ENCODE peak calls at places on chromosomes 1 and 21, in four cellular contexts. J, H, L and V are unnamed samples.

GRCh38 chr1:202725541-202725940 is 15.3 kb upstream of the SYT2 start:
- DNase-seq in J (no peak), H (no peak), L (no peak), V (no peak)

GRCh38 chr1:219514728-219515127 is 98.2 kb downstream of the ZC3H11B start:
- DNase-seq in J (no peak), H (no peak), L (no peak), V (no peak)

GRCh38 chr1:91948501-91949355 is 473 bp upstream of the BRDT start:
- DNase-seq in J (no peak), H (no peak), L (no peak), V (no peak)

GRCh38 chr1:28139033-28139712 is 37.3 kb downstream of the PTAFR start:
- DNase-seq in J (no peak), H (no peak), L (no peak), V (no peak)

GRCh38 chr21:40768056-40768455 is 78.9 kb downstream of the DSCAM start:
- DNase-seq in J (no peak), H (no peak), L (no peak), V (no peak)

GRCh38 chr1:243489681-243490080 is 233.8 kb downstream of the SDCCAG8 start:
- DNase-seq in J (no peak), H (no peak), L (no peak), V (no peak)

GRCh38 chr1:3352084-3352951 is 102.1 kb upstream of the ARHGEF16 start:
- DNase-seq in J (no peak), H (no peak), L (peak; percentile 94), V (no peak)

GRCh38 chr1:240515505-240515904 is 96.5 kb downstream of the GREM2 start:
- DNase-seq in J (no peak), H (no peak), L (no peak), V (no peak)

GRCh38 chr1:119449964-119450363 is 35.0 kb downstream of the HSD3B2 start:
- DNase-seq in J (no peak), H (no peak), L (peak; percentile 58), V (no peak)

GRCh38 chr1:68346192-68346808 is 103.5 kb downstream of the RPE65 start:
- DNase-seq in J (no peak), H (no peak), L (peak; percentile 33), V (no peak)

DNA sequence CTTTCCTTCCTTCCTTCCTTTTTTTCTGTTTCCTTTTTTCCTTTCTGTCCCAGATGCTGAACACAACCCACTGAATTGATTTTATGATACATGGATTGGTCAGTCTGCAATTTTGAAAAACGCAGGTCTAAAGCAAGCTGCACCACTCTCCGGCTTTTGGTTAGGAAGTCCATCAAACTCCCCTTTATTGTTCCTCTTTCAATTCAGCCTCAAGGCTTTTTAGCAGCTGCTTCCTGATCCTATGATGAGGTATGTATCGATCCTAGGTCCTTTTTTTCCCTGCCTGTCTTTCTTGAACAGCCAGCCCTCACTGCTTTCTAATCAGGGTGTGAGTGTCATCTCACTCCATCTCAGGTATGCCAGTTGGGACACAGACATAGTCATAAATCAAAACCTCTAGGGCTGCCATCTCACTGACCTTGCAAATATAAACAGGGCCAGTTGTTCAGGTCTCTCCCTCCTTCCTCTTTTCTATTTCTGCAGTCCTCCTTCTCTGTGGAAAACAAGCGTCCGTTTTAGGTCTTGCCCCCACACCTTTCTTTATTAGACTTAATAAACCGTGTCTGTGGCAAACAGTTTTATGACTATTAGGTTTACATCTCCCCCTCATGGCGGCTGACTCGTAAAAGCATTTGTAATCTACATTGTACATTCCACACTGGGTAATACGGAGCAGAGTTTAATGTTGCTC is 11.4 kb downstream of the STYXL2 start:
- DNase-seq in J (no peak), H (no peak), L (no peak), V (no peak)
- H3K4me1 ChIP-seq in J (no peaks in the 10 kb centered on the region), H (no peaks in the 10 kb centered on the region), L (peaks cover 22% of the 10 kb centered on the region), V (no peaks in the 10 kb centered on the region)

GRCh38 chr1:32201011-32201855 is 838 bp downstream of the CCDC28B start:
- DNase-seq in J (peak; percentile 77), H (peak; percentile 71), L (peak; percentile 81), V (peak; percentile 87)
- TF ChIP-seq CTCF in J (peak; percentile 29), H (no peak), L (peak; percentile 42), V (no peak)

GRCh38 chr21:44912158-44912473 is 8.6 kb downstream of the ITGB2 start:
- DNase-seq in J (peak; percentile 67), H (no peak), L (no peak), V (no peak)

GRCh38 chr21:44911066-44911383 is 9.7 kb downstream of the ITGB2 start:
- DNase-seq in J (no peak), H (no peak), L (no peak), V (no peak)

GRCh38 chr21:44909719-44910118 is 11.0 kb downstream of the ITGB2 start:
- DNase-seq in J (no peak), H (no peak), L (no peak), V (no peak)

GRCh38 chr21:44910229-44911065 is 10.3 kb downstream of the ITGB2 start:
- DNase-seq in J (peak; percentile 48), H (no peak), L (no peak), V (no peak)

GRCh38 chr21:44911384-44912157 is 9.1 kb downstream of the ITGB2 start:
- DNase-seq in J (peak; percentile 89), H (peak; percentile 87), L (no peak), V (no peak)
- H3K4me1 ChIP-seq in J (no peaks in the 10 kb centered on the region), H (peaks cover 77% of the 10 kb centered on the region), L (peaks cover 13% of the 10 kb centered on the region), V (peaks cover 32% of the 10 kb centered on the region)

DNA sequence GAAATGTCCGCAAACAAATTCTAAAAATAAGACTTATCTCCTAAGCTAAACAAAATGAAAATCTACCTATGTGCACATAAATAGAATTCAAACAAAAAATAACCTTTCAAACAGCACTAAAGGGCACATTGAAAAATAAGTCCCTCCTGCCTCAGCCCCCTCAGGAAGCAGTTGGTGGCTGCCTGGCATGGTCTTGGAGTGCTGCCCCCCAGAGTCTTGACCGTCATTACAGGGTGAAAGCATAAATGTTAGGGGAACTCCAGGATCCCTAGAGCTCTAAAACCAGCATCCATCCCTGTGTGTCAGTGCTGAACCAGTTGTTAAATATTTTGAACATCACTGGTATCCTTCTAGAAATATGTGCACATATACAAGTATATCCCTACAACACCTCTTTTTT is 6.5 kb upstream of the NPL start:
- DNase-seq in J (no peak), H (no peak), L (peak; percentile 56), V (no peak)
- TF ChIP-seq CTCF in J (no peak), H (no peak), L (peak; percentile 53), V (no peak)